ENCODE peak calls at places on chromosomes 13 and 19, in four cellular contexts. J is fibroblast of lung, T is neural progenitor cell, U is IMR-90. L is an unnamed sample. For H3K27me3, the result is how much of the 10 kb centered on the place peaks cover.

GRCh38 chr13:31050486-31051400 is 111.0 kb downstream of the HSPH1 start:
- DNase-seq in J (no peak), T (peak), U (peak), L (no peak)

GRCh38 chr13:114062754-114063153 is 69.7 kb downstream of the RASA3 start:
- DNase-seq in J (no peak), T (no peak), U (no peak), L (no peak)

GRCh38 chr13:96636310-96636709 is 358.0 kb downstream of the OXGR1 start:
- DNase-seq in J (no peak), T (no peak), U (no peak), L (no peak)

GRCh38 chr13:31267126-31267784 is 67.5 kb downstream of the B3GLCT start:
- DNase-seq in J (peak), T (no peak), U (no peak), L (no peak)

GRCh38 chr13:71118779-71119364 is 748.1 kb downstream of the DACH1 start:
- DNase-seq in J (no peak), T (no peak), U (no peak), L (no peak)

GRCh38 chr13:27043013-27043412 is 128.6 kb downstream of the USP12 start:
- DNase-seq in J (peak), T (no peak), U (peak), L (no peak)

GRCh38 chr13:99316657-99317244 is 9.6 kb upstream of the GPR183 start:
- DNase-seq in J (peak), T (no peak), U (no peak), L (no peak)

GRCh38 chr13:44692173-44692713 is 116.1 kb upstream of the TSC22D1 start:
- DNase-seq in J (peak), T (no peak), U (peak), L (no peak)

GRCh38 chr19:23440791-23441190 is 45.5 kb upstream of the ZNF91 start:
- DNase-seq in J (no peak), T (no peak), U (no peak), L (peak)

GRCh38 chr13:103236213-103236612 is 170.0 kb upstream of the SLC10A2 start:
- DNase-seq in J (no peak), T (no peak), U (no peak), L (no peak)

GRCh38 chr13:113080901-113081521 is 24.6 kb upstream of the F7 start:
- DNase-seq in J (no peak), T (no peak), U (no peak), L (no peak)

GRCh38 chr13:62512194-62513141 is 1096.8 kb upstream of the PCDH20 start:
- DNase-seq in J (peak), T (peak), U (peak), L (peak)

GRCh38 chr19:16378291-16378889 is 53.8 kb downstream of the KLF2 start:
- DNase-seq in J (no peak), T (no peak), U (no peak), L (no peak)

GRCh38 chr13:106143392-106143791 is 392.1 kb downstream of the EFNB2 start:
- DNase-seq in J (peak), T (no peak), U (peak), L (no peak)

GRCh38 chr13:98344392-98344791 is 167.3 kb upstream of the RNF113B start:
- DNase-seq in J (no peak), T (no peak), U (no peak), L (no peak)

GRCh38 chr19:38294090-38294489 is 10.0 kb upstream of the C19orf33 start:
- DNase-seq in J (no peak), T (no peak), U (no peak), L (no peak)

GRCh38 chr13:44312898-44313551 is 60.6 kb upstream of the SERP2 start:
- DNase-seq in J (peak), T (no peak), U (peak), L (no peak)

GRCh38 chr19:9911524-9911923 is 24.8 kb downstream of the OLFM2 start:
- DNase-seq in J (no peak), T (no peak), U (no peak), L (no peak)

GRCh38 chr19:33580026-33580644 is 41.6 kb upstream of the CHST8 start:
- DNase-seq in J (no peak), T (no peak), U (no peak), L (no peak)

GRCh38 chr13:48029859-48030258 is 7.7 kb upstream of the NUDT15 start:
- DNase-seq in J (no peak), T (no peak), U (no peak), L (no peak)

GRCh38 chr19:28066161-28066560 is 1146.8 kb downstream of the UQCRFS1 start:
- DNase-seq in J (no peak), T (no peak), U (no peak), L (no peak)

GRCh38 chr13:45519473-45519872 is 54.7 kb downstream of the COG3 start:
- DNase-seq in J (no peak), T (no peak), U (no peak), L (no peak)

GRCh38 chr13:81051873-81052272 is 710.9 kb upstream of the SPRY2 start:
- DNase-seq in J (no peak), T (peak), U (no peak), L (no peak)

GRCh38 chr19:23415561-23416191 is 20.4 kb upstream of the ZNF91 start:
- DNase-seq in J (peak), T (peak), U (no peak), L (no peak)

GRCh38 chr13:100515410-100515800 is 73.2 kb downstream of the GGACT start:
- DNase-seq in J (no peak), T (no peak), U (no peak), L (no peak)

GRCh38 chr13:101454767-101455166 is 2.3 kb downstream of the ITGBL1 start:
- DNase-seq in J (peak), T (no peak), U (peak), L (no peak)

GRCh38 chr13:73065665-73066350 is 7.0 kb downstream of the KLF5 start:
- DNase-seq in J (no peak), T (no peak), U (no peak), L (no peak)

GRCh38 chr19:40721936-40722661 is 5.2 kb downstream of the ITPKC start:
- DNase-seq in J (peak), T (no peak), U (peak), L (no peak)

GRCh38 chr13:34308725-34309124 is 490.8 kb downstream of the RFC3 start:
- DNase-seq in J (peak), T (no peak), U (no peak), L (no peak)

GRCh38 chr19:10086904-10087256 is 763 bp downstream of the SHFL start:
- DNase-seq in J (no peak), T (peak), U (no peak), L (no peak)

GRCh38 chr13:34294483-34295129 is 476.7 kb downstream of the RFC3 start:
- DNase-seq in J (peak), T (peak), U (no peak), L (no peak)

GRCh38 chr19:19224852-19225494 is 13.2 kb downstream of the NCAN start:
- DNase-seq in J (no peak), T (peak), U (peak), L (peak)

GRCh38 chr19:13978306-13978705 is 26.0 kb downstream of the DCAF15 start:
- DNase-seq in J (no peak), T (peak), U (no peak), L (no peak)

GRCh38 chr19:14840206-14840605 is 5.2 kb upstream of the OR7A5 start:
- DNase-seq in J (no peak), T (no peak), U (no peak), L (no peak)

GRCh38 chr13:30047154-30047874 is 196.9 kb upstream of the UBL3 start:
- DNase-seq in J (peak), T (no peak), U (peak), L (peak)

GRCh38 chr19:11624064-11624463 is 26.8 kb downstream of the ZNF627 start:
- DNase-seq in J (peak), T (no peak), U (peak), L (no peak)

GRCh38 chr19:2235396-2236284 is 489 bp downstream of the PLEKHJ1 start:
- DNase-seq in J (no peak), T (peak), U (no peak), L (peak)

DNA sequence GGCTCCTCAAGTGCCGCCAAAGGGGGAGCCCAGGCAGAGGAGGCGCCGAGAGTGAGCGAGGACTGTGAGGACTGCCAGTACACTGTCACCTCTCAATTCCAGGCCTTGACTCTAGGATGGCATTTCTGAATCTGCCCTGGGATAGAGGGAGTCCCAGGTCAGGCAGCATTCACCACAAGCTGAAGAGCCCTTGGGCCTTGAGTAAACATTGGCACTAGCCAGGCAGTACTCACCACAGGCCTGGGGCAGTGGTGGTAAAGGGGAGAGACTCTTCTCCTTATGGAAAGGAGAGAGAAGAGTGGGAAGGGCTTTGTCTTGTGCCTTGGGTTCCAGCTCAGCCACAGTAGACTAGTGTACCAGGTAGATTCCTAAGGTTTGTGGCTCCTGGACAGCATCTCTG is 39.7 kb upstream of the HTR2A start:
- DNase-seq in J (no peak), T (no peak), U (no peak), L (no peak)
- H2AFZ ChIP-seq in J (no peak), T (no peak), U (no peak), L (no peak)

GRCh38 chr19:56193981-56194380 is 3.6 kb downstream of the ZSCAN5B start:
- DNase-seq in J (no peak), T (no peak), U (no peak), L (no peak)
- H3K27me3 ChIP-seq in J (under half), T (under half), U (under half), L (half or more)

GRCh38 chr13:21606781-21607180 is 2.8 kb upstream of the MICU2 start:
- DNase-seq in J (no peak), T (no peak), U (no peak), L (no peak)

GRCh38 chr13:21613791-21614190 is 9.8 kb upstream of the MICU2 start:
- DNase-seq in J (no peak), T (no peak), U (no peak), L (no peak)

GRCh38 chr13:21611385-21611784 is 7.4 kb upstream of the MICU2 start:
- DNase-seq in J (no peak), T (no peak), U (no peak), L (no peak)

GRCh38 chr13:21608961-21609360 is 5.0 kb upstream of the MICU2 start:
- DNase-seq in J (no peak), T (no peak), U (no peak), L (no peak)

GRCh38 chr13:21610687-21611086 is 6.7 kb upstream of the MICU2 start:
- DNase-seq in J (no peak), T (no peak), U (no peak), L (no peak)
- H2AFZ ChIP-seq in J (no peak), T (no peak), U (no peak), L (no peak)

GRCh38 chr19:661427-662196 is 1.4 kb downstream of the RNF126 start:
- DNase-seq in J (no peak), T (no peak), U (no peak), L (peak)

GRCh38 chr19:658916-659839 is 3.8 kb downstream of the RNF126 start:
- DNase-seq in J (peak), T (no peak), U (no peak), L (no peak)

GRCh38 chr19:662962-663681 is at the start of gene RNF126:
- DNase-seq in J (peak), T (peak), U (peak), L (peak)

GRCh38 chr19:662207-662961 is 630 bp downstream of the RNF126 start:
- DNase-seq in J (peak), T (peak), U (peak), L (peak)

GRCh38 chr19:660793-661426 is 2.1 kb downstream of the RNF126 start:
- DNase-seq in J (no peak), T (no peak), U (no peak), L (no peak)
- H3K27me3 ChIP-seq in J (under half), T (under half), U (under half), L (under half)

DNA sequence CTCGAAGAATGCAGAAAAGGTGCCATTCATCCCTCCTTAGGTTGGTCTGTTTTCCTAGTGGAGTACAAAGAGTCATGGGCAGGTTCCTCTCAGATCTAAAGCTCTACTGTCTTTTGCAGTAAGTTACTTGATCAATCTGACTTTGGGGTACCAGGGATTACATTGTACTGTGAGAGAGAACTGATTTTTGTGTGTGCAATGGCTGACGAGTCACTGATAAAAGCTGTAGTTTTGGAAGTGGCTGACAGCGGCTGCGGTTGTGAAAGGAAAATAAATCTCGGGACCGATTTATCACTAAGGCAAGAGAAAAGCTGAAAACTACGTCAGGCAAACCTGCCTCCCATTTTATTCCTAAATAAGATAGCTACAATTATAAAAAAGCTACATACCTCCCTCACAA is 26.9 kb downstream of the UTP14C start:
- DNase-seq in J (no peak), T (no peak), U (no peak), L (no peak)
- H2AFZ ChIP-seq in J (no peak), T (no peak), U (no peak), L (no peak)

DNA sequence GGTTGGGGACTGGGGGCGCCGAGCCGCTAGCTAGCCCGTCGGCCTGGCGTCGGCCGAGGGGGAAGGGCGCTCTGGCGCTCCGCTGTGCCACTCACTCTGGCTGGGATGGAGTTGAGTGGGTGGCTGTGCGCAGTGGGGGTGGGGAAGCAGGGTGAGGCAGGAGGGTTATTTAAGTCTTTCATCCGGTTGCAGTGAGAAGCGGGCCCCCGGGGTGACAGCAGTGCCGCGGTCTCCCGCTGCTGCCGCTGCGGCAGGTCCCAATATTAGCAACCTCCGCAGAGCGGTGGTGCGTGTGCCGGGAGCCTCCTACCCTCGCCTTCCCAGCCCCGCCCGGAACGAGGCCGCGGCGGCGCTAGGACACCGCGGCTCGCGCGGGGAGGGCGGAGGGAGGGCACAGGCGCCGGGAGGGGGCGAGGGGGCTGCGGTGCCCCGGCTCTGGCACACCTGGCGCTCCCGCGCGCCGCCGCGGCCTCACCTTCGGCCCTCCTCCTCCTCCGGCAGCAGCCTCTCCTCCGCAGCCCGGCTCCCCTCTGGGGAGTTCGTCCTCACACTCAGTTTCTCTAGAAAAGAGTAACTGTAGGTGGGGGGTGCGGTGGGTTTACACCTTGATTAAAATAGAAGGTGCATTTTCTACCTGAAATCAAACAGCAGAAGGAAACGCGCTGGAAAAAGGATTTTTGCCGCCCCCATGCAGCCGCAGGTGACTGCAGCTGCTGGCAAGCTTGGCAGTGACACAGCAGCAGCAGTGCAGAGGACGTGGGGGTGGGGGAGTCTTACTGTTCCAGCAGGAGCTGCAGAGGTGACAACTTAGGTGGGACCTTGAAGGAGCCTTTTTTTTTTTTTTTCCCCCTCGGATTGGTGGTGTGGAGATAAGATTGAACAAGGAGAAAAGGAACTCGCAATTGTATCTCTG is 4.5 kb downstream of the FGF9 start:
- DNase-seq in J (no peak), T (peak), U (no peak), L (peak)
- H3K27me3 ChIP-seq in J (under half), T (half or more), U (under half), L (under half)

L was measured in MM.1S.